ENCODE peak calls at places on chromosomes 12 and 14, in four cellular contexts. One of them, this sample, is unnamed.

GRCh38 chr14:51069065-51069464 is 25.8 kb downstream of the TRIM9 start:
- DNase-seq in transverse colon: no peak
- DNase-seq in RWPE1: no peak
- DNase-seq in ascending aorta: no peak
- DNase-seq in this sample: no peak

GRCh38 chr12:113065126-113066007 is 8.8 kb downstream of the DTX1 start:
- DNase-seq in ascending aorta: no peak
- DNase-seq in RWPE1: peak
- DNase-seq in transverse colon: no peak
- DNase-seq in this sample: no peak

GRCh38 chr14:95998656-95999055 is 40.5 kb upstream of the C14orf132 start:
- DNase-seq in RWPE1: peak
- DNase-seq in transverse colon: no peak
- DNase-seq in ascending aorta: no peak
- DNase-seq in this sample: peak

GRCh38 chr12:105264771-105265170 is 28.8 kb upstream of the APPL2 start:
- DNase-seq in RWPE1: no peak
- DNase-seq in ascending aorta: no peak
- DNase-seq in transverse colon: no peak
- DNase-seq in this sample: no peak

GRCh38 chr14:21191809-21192446 is 36.1 kb upstream of the OR5AU1 start:
- DNase-seq in RWPE1: no peak
- DNase-seq in ascending aorta: no peak
- DNase-seq in transverse colon: peak
- DNase-seq in this sample: no peak

GRCh38 chr14:91382712-91383111 is 34.9 kb downstream of the CCDC88C start:
- DNase-seq in transverse colon: no peak
- DNase-seq in ascending aorta: no peak
- DNase-seq in RWPE1: no peak
- DNase-seq in this sample: no peak

GRCh38 chr12:89211456-89211855 is 140.8 kb downstream of the DUSP6 start:
- DNase-seq in RWPE1: no peak
- DNase-seq in ascending aorta: no peak
- DNase-seq in transverse colon: no peak
- DNase-seq in this sample: no peak

GRCh38 chr14:95545769-95546168 is 10.9 kb downstream of the GLRX5 start:
- DNase-seq in RWPE1: peak
- DNase-seq in transverse colon: no peak
- DNase-seq in ascending aorta: no peak
- DNase-seq in this sample: peak

GRCh38 chr12:100995771-100996170 is 201.2 kb downstream of the ANO4 start:
- DNase-seq in transverse colon: no peak
- DNase-seq in ascending aorta: no peak
- DNase-seq in RWPE1: no peak
- DNase-seq in this sample: no peak

GRCh38 chr14:91356218-91356763 is 61.3 kb downstream of the CCDC88C start:
- DNase-seq in RWPE1: no peak
- DNase-seq in transverse colon: no peak
- DNase-seq in ascending aorta: no peak
- DNase-seq in this sample: no peak

GRCh38 chr12:14931791-14932560 is 6.4 kb downstream of the ERP27 start:
- DNase-seq in transverse colon: no peak
- DNase-seq in RWPE1: peak
- DNase-seq in ascending aorta: no peak
- DNase-seq in this sample: no peak

GRCh38 chr14:89720076-89720687 is 234.3 kb downstream of the EFCAB11 start:
- DNase-seq in ascending aorta: no peak
- DNase-seq in RWPE1: no peak
- DNase-seq in transverse colon: no peak
- DNase-seq in this sample: no peak

GRCh38 chr14:33800735-33801163 is 150.1 kb downstream of the EGLN3 start:
- DNase-seq in ascending aorta: no peak
- DNase-seq in transverse colon: no peak
- DNase-seq in RWPE1: no peak
- DNase-seq in this sample: no peak

GRCh38 chr14:32150392-32150791 is 51.5 kb upstream of the RNU6-7 start:
- DNase-seq in transverse colon: no peak
- DNase-seq in RWPE1: no peak
- DNase-seq in ascending aorta: no peak
- DNase-seq in this sample: no peak
- TF ChIP-seq CTCF in transverse colon: no peak
- TF ChIP-seq CTCF in RWPE1: no peak
- TF ChIP-seq CTCF in ascending aorta: no peak
- TF ChIP-seq CTCF in this sample: no peak

GRCh38 chr12:11892065-11892391 is 178.7 kb upstream of the BCL2L14 start:
- DNase-seq in RWPE1: no peak
- DNase-seq in transverse colon: no peak
- DNase-seq in ascending aorta: no peak
- DNase-seq in this sample: no peak
- H3K27ac ChIP-seq in RWPE1: no peak
- H3K27ac ChIP-seq in transverse colon: no peak
- H3K27ac ChIP-seq in ascending aorta: peak
- H3K27ac ChIP-seq in this sample: no peak

DNA sequence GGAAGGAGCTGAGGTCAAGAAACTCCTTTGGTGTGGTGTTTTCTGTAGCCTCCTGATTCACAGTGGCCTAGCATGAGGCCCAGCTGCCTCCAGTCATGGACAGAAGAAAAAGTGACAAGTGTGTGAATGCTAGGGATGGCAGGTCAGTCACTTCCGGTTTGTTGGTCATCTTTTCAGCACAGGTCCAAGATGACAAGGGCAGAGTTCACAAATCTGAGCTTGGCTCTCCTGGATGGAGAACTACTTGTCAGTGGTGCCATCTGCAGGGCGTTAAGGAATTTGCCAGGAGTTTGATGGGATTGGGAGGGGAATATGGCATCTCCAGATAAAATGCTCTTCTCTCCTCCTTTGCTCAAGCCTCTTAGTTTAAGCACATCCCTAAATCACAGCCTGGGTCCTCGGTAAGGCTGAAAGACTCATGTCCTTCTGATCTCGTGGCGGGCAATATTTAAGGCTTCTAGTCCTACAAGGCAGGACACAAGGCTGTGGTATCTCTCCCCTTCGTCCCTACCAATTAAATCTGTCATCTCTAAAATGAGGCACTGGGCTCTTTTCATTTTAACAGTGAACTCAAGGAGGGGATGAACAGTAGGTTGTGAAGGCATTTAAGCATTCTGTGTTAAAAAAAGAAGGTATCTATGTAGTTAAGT is 10.0 kb downstream of the TUBA1B start:
- DNase-seq in ascending aorta: no peak
- DNase-seq in RWPE1: peak
- DNase-seq in transverse colon: peak
- DNase-seq in this sample: peak
- TF ChIP-seq CTCF in ascending aorta: peak
- TF ChIP-seq CTCF in RWPE1: peak
- TF ChIP-seq CTCF in transverse colon: peak
- TF ChIP-seq CTCF in this sample: peak

DNA sequence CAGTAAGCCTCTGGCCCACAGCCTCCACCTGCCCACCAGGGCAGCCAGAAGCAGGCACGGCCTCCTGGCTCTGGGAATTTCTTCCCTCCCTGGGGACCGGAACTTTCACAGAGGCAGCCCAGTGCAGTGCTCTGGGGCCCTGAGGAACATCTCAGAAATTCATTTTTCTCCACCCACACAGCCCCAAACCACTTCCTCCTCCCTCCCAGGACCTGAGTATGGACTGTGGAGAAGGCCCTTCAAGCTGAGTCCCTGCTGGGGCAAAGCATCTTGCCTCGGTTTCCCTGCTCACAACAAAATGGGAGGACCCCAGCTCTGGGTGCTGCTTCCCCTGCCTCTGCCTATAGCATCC is 90.4 kb downstream of the CHGA start:
- DNase-seq in transverse colon: no peak
- DNase-seq in ascending aorta: no peak
- DNase-seq in RWPE1: no peak
- DNase-seq in this sample: peak
- H3K27ac ChIP-seq in transverse colon: no peak
- H3K27ac ChIP-seq in ascending aorta: peak
- H3K27ac ChIP-seq in RWPE1: peak
- H3K27ac ChIP-seq in this sample: no peak

This sample was measured in brain microvascular endothelial cell.